ENCODE peak calls at places on chromosomes 13 and 19, in ten cellular contexts. K, B, D, G, V, R, M, C, Q and W are unnamed samples.

GRCh38 chr19:12837225-12837624 is 1.1 kb upstream of the MAST1 start:
- DNase-seq in K (no peak), B (no peak), D (no peak), G (no peak), V (no peak), R (no peak), M (no peak), C (no peak), Q (no peak), W (no peak)

GRCh38 chr19:49690656-49691242 is at the start of gene CPT1C:
- DNase-seq in K (peak), B (peak), D (peak), G (peak), V (peak), R (peak), M (no peak), C (peak), Q (no peak), W (peak)

GRCh38 chr19:47998800-47999199 is 4.4 kb downstream of the ELSPBP1 start:
- DNase-seq in K (no peak), B (no peak), D (no peak), G (no peak), V (no peak), R (no peak), M (no peak), C (no peak), Q (no peak), W (no peak)

GRCh38 chr13:71149498-71150363 is 717.3 kb downstream of the DACH1 start:
- DNase-seq in K (no peak), B (no peak), D (no peak), G (no peak), V (no peak), R (no peak), M (no peak), C (peak), Q (no peak), W (no peak)

GRCh38 chr19:50276370-50277063 is 52.7 kb downstream of the KCNC3 start:
- DNase-seq in K (no peak), B (no peak), D (no peak), G (no peak), V (no peak), R (no peak), M (no peak), C (no peak), Q (no peak), W (no peak)

GRCh38 chr19:10412257-10412977 is 7.9 kb upstream of the PDE4A start:
- DNase-seq in K (no peak), B (no peak), D (no peak), G (no peak), V (no peak), R (no peak), M (peak), C (no peak), Q (no peak), W (no peak)

GRCh38 chr13:110062077-110062776 is 244.7 kb downstream of the COL4A1 start:
- DNase-seq in K (peak), B (no peak), D (peak), G (no peak), V (no peak), R (no peak), M (no peak), C (no peak), Q (no peak), W (peak)

GRCh38 chr13:36858285-36858684 is 39.3 kb downstream of the RFXAP start:
- DNase-seq in K (peak), B (no peak), D (no peak), G (peak), V (no peak), R (no peak), M (peak), C (peak), Q (no peak), W (peak)

GRCh38 chr19:20661150-20661819 is at the start of gene ZNF626:
- DNase-seq in K (peak), B (peak), D (peak), G (peak), V (peak), R (peak), M (peak), C (peak), Q (peak), W (no peak)

GRCh38 chr13:105948143-105948542 is 587.3 kb downstream of the EFNB2 start:
- DNase-seq in K (no peak), B (no peak), D (no peak), G (peak), V (no peak), R (no peak), M (no peak), C (no peak), Q (no peak), W (no peak)

GRCh38 chr19:33214621-33215020 is 11.0 kb downstream of the SLC7A10 start:
- DNase-seq in K (peak), B (no peak), D (no peak), G (no peak), V (no peak), R (no peak), M (no peak), C (peak), Q (no peak), W (peak)

GRCh38 chr13:113176292-113176691 is 17.8 kb downstream of the PROZ start:
- DNase-seq in K (no peak), B (no peak), D (no peak), G (no peak), V (no peak), R (no peak), M (peak), C (no peak), Q (no peak), W (no peak)

GRCh38 chr13:40764587-40765403 is 6.2 kb downstream of the MRPS31 start:
- DNase-seq in K (peak), B (no peak), D (no peak), G (no peak), V (no peak), R (no peak), M (peak), C (no peak), Q (no peak), W (no peak)

GRCh38 chr19:49475995-49476880 is 2.2 kb downstream of the FLT3LG start:
- DNase-seq in K (peak), B (no peak), D (no peak), G (peak), V (no peak), R (no peak), M (peak), C (peak), Q (no peak), W (peak)

GRCh38 chr13:73607489-73608156 is 526.6 kb downstream of the KLF12 start:
- DNase-seq in K (no peak), B (no peak), D (no peak), G (no peak), V (no peak), R (no peak), M (no peak), C (peak), Q (no peak), W (no peak)

GRCh38 chr13:42883771-42884170 is 102.4 kb downstream of the FAM216B start:
- DNase-seq in K (peak), B (peak), D (no peak), G (no peak), V (no peak), R (no peak), M (peak), C (peak), Q (no peak), W (peak)

GRCh38 chr19:12596485-12596884 is 14.1 kb downstream of the ZNF490 start:
- DNase-seq in K (no peak), B (no peak), D (no peak), G (no peak), V (no peak), R (no peak), M (no peak), C (no peak), Q (no peak), W (no peak)